ENCODE peak calls at places on chromosomes 7 and 10, in six cellular contexts. U is effector memory CD4-positive, alpha-beta T cell; O is neuronal stem cell; M is kidney epithelial cell; Y is BJ; T is body of pancreas. Q is an unnamed sample.

GRCh38 chr7:73717991-73718405 is 1.5 kb downstream of the STX1A start:
- DNase-seq in U (peak; percentile 74), M (peak; percentile 80), Y (peak; percentile 53), T (no peak), O (no peak), Q (no peak)

GRCh38 chr10:29481906-29482440 is 152.8 kb downstream of the SVIL start:
- DNase-seq in T (no peak), M (no peak), U (no peak), O (no peak), Y (no peak), Q (no peak)

GRCh38 chr7:74655785-74656420 is 1.6 kb upstream of the GTF2I start:
- DNase-seq in M (no peak), Y (no peak), U (no peak), O (no peak), T (no peak), Q (no peak)

GRCh38 chr7:135847242-135847641 is 98.6 kb upstream of the FAM180A start:
- DNase-seq in Y (no peak), M (no peak), T (no peak), O (no peak), U (no peak), Q (no peak)

GRCh38 chr10:77361426-77361825 is 276.2 kb downstream of the KCNMA1 start:
- DNase-seq in U (no peak), O (no peak), M (no peak), Y (no peak), T (no peak), Q (no peak)

GRCh38 chr10:132878730-132879407 is 63.5 kb downstream of the CFAP46 start:
- DNase-seq in T (no peak), M (no peak), U (no peak), O (no peak), Y (no peak), Q (no peak)

GRCh38 chr10:7824251-7824650 is 5.9 kb downstream of the TAF3 start:
- DNase-seq in M (no peak), Y (no peak), T (no peak), U (no peak), O (no peak), Q (no peak)

GRCh38 chr7:1516586-1517251 is 12.5 kb upstream of the INTS1 start:
- DNase-seq in Y (no peak), U (no peak), T (peak; percentile 59), M (no peak), O (no peak), Q (no peak)

GRCh38 chr10:106917452-106918055 is 247.0 kb downstream of the SORCS1 start:
- DNase-seq in M (no peak), U (no peak), Y (no peak), T (peak; percentile 23), O (no peak), Q (no peak)

GRCh38 chr7:136997735-136998134 is 129.3 kb downstream of the CHRM2 start:
- DNase-seq in T (no peak), O (no peak), Y (no peak), U (no peak), M (no peak), Q (no peak)

GRCh38 chr10:1102836-1103235 is 46.7 kb downstream of the WDR37 start:
- DNase-seq in Y (no peak), O (no peak), U (no peak), M (no peak), T (no peak), Q (no peak)

GRCh38 chr7:37040330-37040729 is 316.0 kb upstream of the AOAH start:
- DNase-seq in M (no peak), T (no peak), U (no peak), Y (no peak), O (no peak), Q (no peak)

GRCh38 chr7:155009570-155010157 is 6.7 kb upstream of the PAXIP1 start:
- DNase-seq in Y (no peak), M (no peak), U (no peak), O (no peak), T (no peak), Q (peak; percentile 24)

GRCh38 chr10:25565570-25565969 is 368.5 kb upstream of the MYO3A start:
- DNase-seq in M (no peak), U (no peak), T (no peak), Y (no peak), O (no peak), Q (no peak)

GRCh38 chr7:117124585-117125220 is 171.4 kb downstream of the ST7 start:
- DNase-seq in M (peak; percentile 95), U (peak; percentile 12), Y (peak; percentile 66), T (peak; percentile 92), O (no peak), Q (no peak)

GRCh38 chr7:74174606-74175082 is 488 bp downstream of the EIF4H start:
- DNase-seq in T (peak; percentile 40), U (peak; percentile 19), O (peak; percentile 24), M (no peak), Y (no peak), Q (no peak)

GRCh38 chr10:55062349-55062748 is 261.3 kb upstream of the PCDH15 start:
- DNase-seq in T (no peak), U (no peak), Y (no peak), M (no peak), O (no peak), Q (no peak)

GRCh38 chr10:48445932-48446331 is 139.5 kb downstream of the MAPK8 start:
- DNase-seq in U (no peak), Y (no peak), T (no peak), O (no peak), M (no peak), Q (no peak)

GRCh38 chr10:15896654-15897053 is 36.3 kb upstream of the MINDY3 start:
- DNase-seq in T (no peak), U (no peak), Y (no peak), M (no peak), O (no peak), Q (no peak)

GRCh38 chr10:132641401-132641800 is 103.8 kb downstream of the INPP5A start:
- DNase-seq in O (no peak), T (peak; percentile 3), U (no peak), Y (no peak), M (no peak), Q (no peak)

GRCh38 chr7:21903074-21903786 is 42.5 kb downstream of the CDCA7L start:
- DNase-seq in Y (no peak), U (no peak), O (no peak), T (no peak), M (no peak), Q (no peak)

GRCh38 chr7:34939175-34939574 is 98.1 kb downstream of the DPY19L1 start:
- DNase-seq in U (no peak), O (no peak), T (no peak), Y (no peak), M (peak; percentile 25), Q (no peak)

GRCh38 chr7:87398441-87398840 is 53.0 kb downstream of the CROT start:
- DNase-seq in U (no peak), T (no peak), Y (peak; percentile 52), O (no peak), M (peak; percentile 69), Q (no peak)

GRCh38 chr10:88873757-88874156 is 6.3 kb upstream of the STAMBPL1 start:
- DNase-seq in U (no peak), T (no peak), Y (no peak), O (no peak), M (no peak), Q (no peak)

GRCh38 chr7:47611045-47611511 is 29.2 kb upstream of the TNS3 start:
- DNase-seq in T (peak; percentile 84), O (no peak), U (no peak), M (no peak), Y (no peak), Q (no peak)

GRCh38 chr10:28241766-28242399 is 61.0 kb downstream of the MPP7 start:
- DNase-seq in O (peak; percentile 55), M (no peak), Y (no peak), T (peak; percentile 29), U (no peak), Q (peak; percentile 54)

GRCh38 chr7:112272921-112273561 is 66.5 kb downstream of the ZNF277 start:
- DNase-seq in Y (no peak), O (no peak), T (no peak), M (no peak), U (no peak), Q (no peak)

GRCh38 chr7:77982926-77983550 is 184.5 kb downstream of the PHTF2 start:
- DNase-seq in Y (no peak), U (no peak), O (no peak), T (no peak), M (no peak), Q (no peak)

GRCh38 chr7:519974-520458 is 370 bp upstream of the PDGFA start:
- DNase-seq in U (no peak), M (no peak), O (no peak), T (peak; percentile 75), Y (no peak), Q (no peak)

GRCh38 chr10:104028146-104028545 is 57.5 kb downstream of the COL17A1 start:
- DNase-seq in O (no peak), M (no peak), T (no peak), Y (no peak), U (no peak), Q (peak; percentile 16)

GRCh38 chr7:158595068-158595467 is 7.4 kb upstream of the PTPRN2 start:
- DNase-seq in T (no peak), Y (no peak), U (no peak), M (no peak), O (peak; percentile 75), Q (no peak)

GRCh38 chr10:95214793-95215192 is 20.8 kb downstream of the ACSM6 start:
- DNase-seq in Y (no peak), U (no peak), O (no peak), M (peak; percentile 56), T (no peak), Q (no peak)

GRCh38 chr10:21424511-21424910 is 101.0 kb downstream of the SKIDA1 start:
- DNase-seq in T (no peak), U (no peak), O (no peak), M (no peak), Y (peak; percentile 53), Q (no peak)

GRCh38 chr10:79349766-79350406 is 2.6 kb downstream of the PPIF start:
- DNase-seq in T (peak; percentile 27), Y (no peak), M (no peak), U (no peak), O (no peak), Q (no peak)
- H3K36me3 ChIP-seq in T (no peaks in the 10 kb centered on the region), Y (peaks cover 47% of the 10 kb centered on the region), M (peaks cover 2% of the 10 kb centered on the region), U (peaks cover 54% of the 10 kb centered on the region), O (peaks cover 45% of the 10 kb centered on the region), Q (peaks cover 10% of the 10 kb centered on the region)

DNA sequence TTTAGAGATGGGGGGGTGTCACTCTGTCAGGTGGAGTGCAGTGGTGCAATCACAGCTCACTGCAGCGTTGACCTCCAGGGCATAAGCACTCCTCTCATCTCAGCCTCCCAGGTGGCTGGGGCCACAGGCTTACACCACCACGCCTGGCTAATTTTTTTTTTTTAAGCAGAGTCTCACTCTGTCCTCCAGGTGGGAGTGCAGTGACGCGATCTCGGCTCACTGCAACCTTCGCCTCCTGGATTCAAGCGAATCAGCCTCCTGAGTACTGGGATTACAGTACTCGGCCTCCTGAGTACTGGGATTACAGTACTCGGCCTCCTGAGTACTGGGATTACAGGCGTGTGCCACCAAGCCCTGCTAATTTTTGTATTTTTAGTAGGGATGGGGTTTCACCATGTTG is 23.6 kb upstream of the PPIA start:
- DNase-seq in U (no peak), Y (no peak), O (no peak), M (no peak), T (no peak), Q (no peak)
- H3K36me3 ChIP-seq in U (no peaks in the 10 kb centered on the region), Y (no peaks in the 10 kb centered on the region), O (peaks cover under 1% of the 10 kb centered on the region), M (no peaks in the 10 kb centered on the region), T (no peaks in the 10 kb centered on the region), Q (peaks cover 2% of the 10 kb centered on the region)

GRCh38 chr7:3591944-3592343 is 290.9 kb downstream of the SDK1 start:
- DNase-seq in U (no peak), O (no peak), M (no peak), Y (no peak), T (no peak), Q (no peak)
- H3K36me3 ChIP-seq in U (no peaks in the 10 kb centered on the region), O (no peaks in the 10 kb centered on the region), M (no peaks in the 10 kb centered on the region), Y (no peaks in the 10 kb centered on the region), T (no peaks in the 10 kb centered on the region), Q (no peaks in the 10 kb centered on the region)

GRCh38 chr7:157372300-157373232 is 35.8 kb downstream of the DNAJB6 start:
- DNase-seq in Y (no peak), T (no peak), O (no peak), M (no peak), U (no peak), Q (no peak)
- H3K36me3 ChIP-seq in Y (peaks cover 27% of the 10 kb centered on the region), T (peaks cover 13% of the 10 kb centered on the region), O (peaks cover 45% of the 10 kb centered on the region), M (no peaks in the 10 kb centered on the region), U (peaks cover 59% of the 10 kb centered on the region), Q (no peaks in the 10 kb centered on the region)

Q was measured in naive thymus-derived CD4-positive, alpha-beta T cell.